ENCODE peak calls at places on chromosomes 3 and 15, in eight cellular contexts. One of them, this sample, is unnamed.

GRCh38 chr15:42118650-42119531 is 24.5 kb upstream of the PLA2G4D start:
- DNase-seq in fibroblast of lung: no peak
- DNase-seq in activated T-helper 1 cell treated with Interleukin-2 at 50 U/mL for 16 hours: no peak
- DNase-seq in GM12892: no peak
- DNase-seq in sciatic nerve: no peak
- DNase-seq in AG08395: no peak
- DNase-seq in mesothelial cell of epicardium: no peak
- DNase-seq in stimulated activated CD8-positive, alpha-beta memory T cell treated with anti-CD3 and anti-CD28 coated beads, Interleukin-7, amount 100 ng/mL, for 24 hours: no peak
- DNase-seq in this sample: no peak

GRCh38 chr15:99983171-99983891 is 250.1 kb upstream of the LYSMD4 start:
- DNase-seq in fibroblast of lung: peak; percentile 35
- DNase-seq in activated T-helper 1 cell treated with Interleukin-2 at 50 U/mL for 16 hours: no peak
- DNase-seq in GM12892: no peak
- DNase-seq in mesothelial cell of epicardium: no peak
- DNase-seq in stimulated activated CD8-positive, alpha-beta memory T cell treated with anti-CD3 and anti-CD28 coated beads, Interleukin-7, amount 100 ng/mL, for 24 hours: no peak
- DNase-seq in AG08395: no peak
- DNase-seq in sciatic nerve: no peak
- DNase-seq in this sample: no peak

GRCh38 chr3:194879991-194880939 is 194.6 kb downstream of the FAM43A start:
- DNase-seq in AG08395: peak; percentile 68
- DNase-seq in activated T-helper 1 cell treated with Interleukin-2 at 50 U/mL for 16 hours: no peak
- DNase-seq in fibroblast of lung: peak; percentile 70
- DNase-seq in GM12892: no peak
- DNase-seq in sciatic nerve: peak; percentile 76
- DNase-seq in mesothelial cell of epicardium: no peak
- DNase-seq in stimulated activated CD8-positive, alpha-beta memory T cell treated with anti-CD3 and anti-CD28 coated beads, Interleukin-7, amount 100 ng/mL, for 24 hours: no peak
- DNase-seq in this sample: no peak

GRCh38 chr3:45987368-45988099 is 8.1 kb downstream of the FYCO1 start:
- DNase-seq in stimulated activated CD8-positive, alpha-beta memory T cell treated with anti-CD3 and anti-CD28 coated beads, Interleukin-7, amount 100 ng/mL, for 24 hours: no peak
- DNase-seq in activated T-helper 1 cell treated with Interleukin-2 at 50 U/mL for 16 hours: no peak
- DNase-seq in GM12892: no peak
- DNase-seq in AG08395: peak; percentile 48
- DNase-seq in sciatic nerve: no peak
- DNase-seq in fibroblast of lung: peak; percentile 67
- DNase-seq in mesothelial cell of epicardium: no peak
- DNase-seq in this sample: no peak

GRCh38 chr3:187958432-187959003 is 195.4 kb upstream of the LPP start:
- DNase-seq in stimulated activated CD8-positive, alpha-beta memory T cell treated with anti-CD3 and anti-CD28 coated beads, Interleukin-7, amount 100 ng/mL, for 24 hours: no peak
- DNase-seq in sciatic nerve: no peak
- DNase-seq in mesothelial cell of epicardium: no peak
- DNase-seq in fibroblast of lung: no peak
- DNase-seq in activated T-helper 1 cell treated with Interleukin-2 at 50 U/mL for 16 hours: peak; percentile 44
- DNase-seq in AG08395: no peak
- DNase-seq in GM12892: no peak
- DNase-seq in this sample: no peak

GRCh38 chr3:167887096-167887495 is 151.6 kb downstream of the SERPINI1 start:
- DNase-seq in stimulated activated CD8-positive, alpha-beta memory T cell treated with anti-CD3 and anti-CD28 coated beads, Interleukin-7, amount 100 ng/mL, for 24 hours: no peak
- DNase-seq in mesothelial cell of epicardium: no peak
- DNase-seq in fibroblast of lung: peak; percentile 32
- DNase-seq in AG08395: no peak
- DNase-seq in sciatic nerve: no peak
- DNase-seq in GM12892: no peak
- DNase-seq in activated T-helper 1 cell treated with Interleukin-2 at 50 U/mL for 16 hours: no peak
- DNase-seq in this sample: no peak

GRCh38 chr3:177904661-177905060 is 631.6 kb upstream of the KCNMB2 start:
- DNase-seq in stimulated activated CD8-positive, alpha-beta memory T cell treated with anti-CD3 and anti-CD28 coated beads, Interleukin-7, amount 100 ng/mL, for 24 hours: no peak
- DNase-seq in mesothelial cell of epicardium: no peak
- DNase-seq in fibroblast of lung: peak; percentile 84
- DNase-seq in AG08395: peak; percentile 52
- DNase-seq in activated T-helper 1 cell treated with Interleukin-2 at 50 U/mL for 16 hours: no peak
- DNase-seq in sciatic nerve: no peak
- DNase-seq in GM12892: no peak
- DNase-seq in this sample: no peak

GRCh38 chr15:44034933-44035624 is 160.0 kb downstream of the FRMD5 start:
- DNase-seq in stimulated activated CD8-positive, alpha-beta memory T cell treated with anti-CD3 and anti-CD28 coated beads, Interleukin-7, amount 100 ng/mL, for 24 hours: no peak
- DNase-seq in activated T-helper 1 cell treated with Interleukin-2 at 50 U/mL for 16 hours: no peak
- DNase-seq in sciatic nerve: no peak
- DNase-seq in mesothelial cell of epicardium: no peak
- DNase-seq in GM12892: no peak
- DNase-seq in AG08395: peak; percentile 87
- DNase-seq in fibroblast of lung: peak; percentile 89
- DNase-seq in this sample: no peak

GRCh38 chr15:34342737-34343575 is at the start of the genes NOP10 and NUTM1:
- DNase-seq in AG08395: peak; percentile 87
- DNase-seq in stimulated activated CD8-positive, alpha-beta memory T cell treated with anti-CD3 and anti-CD28 coated beads, Interleukin-7, amount 100 ng/mL, for 24 hours: peak; percentile 97
- DNase-seq in mesothelial cell of epicardium: peak; percentile 93
- DNase-seq in fibroblast of lung: peak; percentile 93
- DNase-seq in sciatic nerve: peak; percentile 95
- DNase-seq in activated T-helper 1 cell treated with Interleukin-2 at 50 U/mL for 16 hours: peak; percentile 86
- DNase-seq in GM12892: peak; percentile 66
- DNase-seq in this sample: no peak

GRCh38 chr15:96230557-96231181 is 99.8 kb upstream of the NR2F2 start:
- DNase-seq in fibroblast of lung: peak; percentile 68
- DNase-seq in AG08395: no peak
- DNase-seq in GM12892: no peak
- DNase-seq in sciatic nerve: no peak
- DNase-seq in mesothelial cell of epicardium: no peak
- DNase-seq in stimulated activated CD8-positive, alpha-beta memory T cell treated with anti-CD3 and anti-CD28 coated beads, Interleukin-7, amount 100 ng/mL, for 24 hours: no peak
- DNase-seq in activated T-helper 1 cell treated with Interleukin-2 at 50 U/mL for 16 hours: no peak
- DNase-seq in this sample: no peak

GRCh38 chr15:81914734-81915234 is 131.0 kb downstream of the MEX3B start:
- DNase-seq in mesothelial cell of epicardium: no peak
- DNase-seq in fibroblast of lung: no peak
- DNase-seq in GM12892: no peak
- DNase-seq in sciatic nerve: no peak
- DNase-seq in AG08395: no peak
- DNase-seq in stimulated activated CD8-positive, alpha-beta memory T cell treated with anti-CD3 and anti-CD28 coated beads, Interleukin-7, amount 100 ng/mL, for 24 hours: no peak
- DNase-seq in activated T-helper 1 cell treated with Interleukin-2 at 50 U/mL for 16 hours: no peak
- DNase-seq in this sample: no peak

GRCh38 chr15:62559049-62559733 is 394.1 kb upstream of the C2CD4B start:
- DNase-seq in fibroblast of lung: peak; percentile 70
- DNase-seq in mesothelial cell of epicardium: no peak
- DNase-seq in AG08395: peak; percentile 44
- DNase-seq in activated T-helper 1 cell treated with Interleukin-2 at 50 U/mL for 16 hours: no peak
- DNase-seq in stimulated activated CD8-positive, alpha-beta memory T cell treated with anti-CD3 and anti-CD28 coated beads, Interleukin-7, amount 100 ng/mL, for 24 hours: no peak
- DNase-seq in GM12892: no peak
- DNase-seq in sciatic nerve: peak; percentile 73
- DNase-seq in this sample: no peak

GRCh38 chr15:31292391-31293020 is 34.1 kb upstream of the KLF13 start:
- DNase-seq in stimulated activated CD8-positive, alpha-beta memory T cell treated with anti-CD3 and anti-CD28 coated beads, Interleukin-7, amount 100 ng/mL, for 24 hours: no peak
- DNase-seq in AG08395: no peak
- DNase-seq in sciatic nerve: peak; percentile 54
- DNase-seq in GM12892: no peak
- DNase-seq in fibroblast of lung: no peak
- DNase-seq in activated T-helper 1 cell treated with Interleukin-2 at 50 U/mL for 16 hours: no peak
- DNase-seq in mesothelial cell of epicardium: peak; percentile 31
- DNase-seq in this sample: no peak

GRCh38 chr3:55180161-55180560 is 252.3 kb upstream of the LRTM1 start:
- DNase-seq in sciatic nerve: no peak
- DNase-seq in AG08395: peak; percentile 42
- DNase-seq in activated T-helper 1 cell treated with Interleukin-2 at 50 U/mL for 16 hours: no peak
- DNase-seq in stimulated activated CD8-positive, alpha-beta memory T cell treated with anti-CD3 and anti-CD28 coated beads, Interleukin-7, amount 100 ng/mL, for 24 hours: no peak
- DNase-seq in GM12892: no peak
- DNase-seq in fibroblast of lung: peak; percentile 63
- DNase-seq in mesothelial cell of epicardium: no peak
- DNase-seq in this sample: no peak

GRCh38 chr15:94404733-94405283 is 173.4 kb downstream of the MCTP2 start:
- DNase-seq in GM12892: no peak
- DNase-seq in sciatic nerve: no peak
- DNase-seq in activated T-helper 1 cell treated with Interleukin-2 at 50 U/mL for 16 hours: no peak
- DNase-seq in fibroblast of lung: no peak
- DNase-seq in stimulated activated CD8-positive, alpha-beta memory T cell treated with anti-CD3 and anti-CD28 coated beads, Interleukin-7, amount 100 ng/mL, for 24 hours: no peak
- DNase-seq in AG08395: no peak
- DNase-seq in mesothelial cell of epicardium: no peak
- DNase-seq in this sample: no peak

GRCh38 chr3:25903371-25903770 is 113.5 kb downstream of the OXSM start:
- DNase-seq in stimulated activated CD8-positive, alpha-beta memory T cell treated with anti-CD3 and anti-CD28 coated beads, Interleukin-7, amount 100 ng/mL, for 24 hours: no peak
- DNase-seq in mesothelial cell of epicardium: no peak
- DNase-seq in sciatic nerve: no peak
- DNase-seq in AG08395: no peak
- DNase-seq in GM12892: no peak
- DNase-seq in activated T-helper 1 cell treated with Interleukin-2 at 50 U/mL for 16 hours: no peak
- DNase-seq in fibroblast of lung: no peak
- DNase-seq in this sample: no peak

GRCh38 chr3:157239082-157239704 is 79.2 kb upstream of the CCNL1 start:
- DNase-seq in stimulated activated CD8-positive, alpha-beta memory T cell treated with anti-CD3 and anti-CD28 coated beads, Interleukin-7, amount 100 ng/mL, for 24 hours: peak; percentile 50
- DNase-seq in fibroblast of lung: peak; percentile 54
- DNase-seq in sciatic nerve: peak; percentile 69
- DNase-seq in activated T-helper 1 cell treated with Interleukin-2 at 50 U/mL for 16 hours: peak; percentile 38
- DNase-seq in GM12892: peak; percentile 4
- DNase-seq in mesothelial cell of epicardium: no peak
- DNase-seq in AG08395: peak; percentile 57
- DNase-seq in this sample: peak; percentile 29

GRCh38 chr3:52217409-52217805 is 8.0 kb downstream of the TLR9 start:
- DNase-seq in sciatic nerve: peak; percentile 51
- DNase-seq in AG08395: no peak
- DNase-seq in fibroblast of lung: no peak
- DNase-seq in mesothelial cell of epicardium: no peak
- DNase-seq in activated T-helper 1 cell treated with Interleukin-2 at 50 U/mL for 16 hours: no peak
- DNase-seq in stimulated activated CD8-positive, alpha-beta memory T cell treated with anti-CD3 and anti-CD28 coated beads, Interleukin-7, amount 100 ng/mL, for 24 hours: no peak
- DNase-seq in GM12892: no peak
- DNase-seq in this sample: no peak

This sample was measured in 8988T.